ENCODE peak calls at places on chromosomes 3 and 15, in ten cellular contexts. S, Z, Y, T, G, D, O, X, C and H are unnamed samples.
A peak's percentile ranks its signal among the peaks of the same experiment; 100 is the strongest.

GRCh38 chr3:176590722-176591121 is 606.6 kb downstream of the TBL1XR1 start:
- DNase-seq in G (no peak), X (no peak), C (no peak), Z (no peak), D (no peak), O (no peak), T (no peak), Y (no peak), S (peak; percentile 26), H (no peak)

GRCh38 chr3:56086355-56086754 is 381.9 kb downstream of the ERC2 start:
- DNase-seq in Y (no peak), D (no peak), C (peak; percentile 18), G (no peak), Z (peak; percentile 47), S (no peak), T (no peak), O (no peak), X (no peak), H (no peak)

GRCh38 chr15:36110659-36110993 is 468.8 kb upstream of the CDIN1 start:
- DNase-seq in Z (no peak), Y (no peak), S (no peak), T (no peak), G (no peak), O (no peak), D (no peak), C (no peak), X (no peak), H (no peak)

GRCh38 chr3:187746479-187747335 is 1.4 kb upstream of the BCL6 start:
- DNase-seq in C (peak; percentile 65), Y (no peak), X (no peak), O (no peak), Z (peak; percentile 51), T (no peak), G (no peak), S (peak; percentile 21), D (no peak), H (no peak)

GRCh38 chr15:87618203-87618725 is 638.3 kb downstream of the NTRK3 start:
- DNase-seq in D (no peak), C (peak; percentile 64), T (no peak), X (no peak), Z (peak; percentile 47), G (no peak), Y (no peak), S (no peak), O (no peak), H (no peak)

GRCh38 chr3:147343926-147344325 is 62.4 kb downstream of the ZIC4 start:
- DNase-seq in T (no peak), D (no peak), G (no peak), S (no peak), O (no peak), C (no peak), X (no peak), Z (no peak), Y (no peak), H (no peak)

GRCh38 chr3:64022451-64023186 is 675 bp downstream of the PSMD6 start:
- DNase-seq in S (peak; percentile 4), Y (peak; percentile 57), G (peak; percentile 21), X (peak; percentile 47), Z (peak; percentile 29), D (no peak), T (no peak), C (peak; percentile 22), O (no peak), H (peak; percentile 76)

GRCh38 chr3:159904455-159904854 is 84.2 kb upstream of the IL12A start:
- DNase-seq in G (no peak), S (no peak), T (no peak), X (no peak), Y (no peak), D (no peak), Z (no peak), O (no peak), C (no peak), H (no peak)

GRCh38 chr15:31307270-31308184 is 19.1 kb upstream of the KLF13 start:
- DNase-seq in X (no peak), G (no peak), Y (no peak), D (no peak), O (no peak), S (no peak), T (no peak), C (no peak), Z (no peak), H (peak; percentile 67)

GRCh38 chr3:86978111-86978528 is 12.8 kb downstream of the VGLL3 start:
- DNase-seq in Y (peak; percentile 72), C (peak; percentile 55), T (peak; percentile 79), Z (peak; percentile 55), G (no peak), X (no peak), D (peak; percentile 66), O (no peak), S (no peak), H (no peak)

GRCh38 chr3:138127636-138128365 is 4.4 kb downstream of the A4GNT start:
- DNase-seq in C (no peak), Z (no peak), O (no peak), S (no peak), G (no peak), X (no peak), T (no peak), Y (no peak), D (no peak), H (no peak)

GRCh38 chr3:187673012-187673411 is 2.8 kb upstream of the SST start:
- DNase-seq in Z (peak; percentile 3), X (no peak), C (no peak), Y (no peak), D (peak; percentile 22), G (no peak), S (no peak), O (no peak), T (no peak), H (no peak)

GRCh38 chr3:51974277-51974962 is 444 bp upstream of the ABHD14A start:
- DNase-seq in D (no peak), C (peak; percentile 16), O (peak; percentile 46), S (no peak), X (peak; percentile 68), G (no peak), T (no peak), Z (no peak), Y (peak; percentile 70), H (peak; percentile 91)

GRCh38 chr3:17231537-17232261 is 346.9 kb downstream of the PLCL2 start:
- DNase-seq in X (no peak), S (no peak), G (no peak), C (no peak), Y (no peak), D (no peak), O (no peak), Z (no peak), T (no peak), H (no peak)

GRCh38 chr3:184631339-184631965 is 69.9 kb downstream of the EPHB3 start:
- DNase-seq in S (no peak), O (no peak), Z (no peak), C (no peak), G (no peak), Y (no peak), T (no peak), D (peak; percentile 84), X (no peak), H (peak; percentile 51)

GRCh38 chr15:92294759-92295158 is 98.9 kb upstream of the ST8SIA2 start:
- DNase-seq in G (no peak), S (no peak), C (no peak), Z (no peak), X (no peak), Y (no peak), D (no peak), O (no peak), T (no peak), H (no peak)

GRCh38 chr15:82569834-82570233 is 29.6 kb upstream of the RPS17 start:
- DNase-seq in X (no peak), G (no peak), Y (no peak), Z (no peak), O (no peak), T (no peak), C (no peak), S (no peak), D (no peak), H (no peak)

GRCh38 chr3:165339753-165340152 is 143.6 kb upstream of the SLITRK3 start:
- DNase-seq in S (peak; percentile 43), Y (no peak), X (no peak), O (no peak), D (no peak), C (peak; percentile 2), Z (peak; percentile 7), T (no peak), G (no peak), H (no peak)

GRCh38 chr3:30408105-30408557 is 198.3 kb upstream of the TGFBR2 start:
- DNase-seq in G (no peak), S (peak; percentile 93), T (no peak), Z (peak; percentile 47), X (no peak), O (no peak), C (no peak), Y (no peak), D (no peak), H (no peak)
- H3K4me1 ChIP-seq in G (no peaks in the 10 kb centered on the region), S (peaks cover 19% of the 10 kb centered on the region), T (no peaks in the 10 kb centered on the region), Z (no peaks in the 10 kb centered on the region), X (no peaks in the 10 kb centered on the region), O (no peaks in the 10 kb centered on the region), C (no peaks in the 10 kb centered on the region), Y (no peaks in the 10 kb centered on the region), D (no peaks in the 10 kb centered on the region), H (no peaks in the 10 kb centered on the region)

DNA sequence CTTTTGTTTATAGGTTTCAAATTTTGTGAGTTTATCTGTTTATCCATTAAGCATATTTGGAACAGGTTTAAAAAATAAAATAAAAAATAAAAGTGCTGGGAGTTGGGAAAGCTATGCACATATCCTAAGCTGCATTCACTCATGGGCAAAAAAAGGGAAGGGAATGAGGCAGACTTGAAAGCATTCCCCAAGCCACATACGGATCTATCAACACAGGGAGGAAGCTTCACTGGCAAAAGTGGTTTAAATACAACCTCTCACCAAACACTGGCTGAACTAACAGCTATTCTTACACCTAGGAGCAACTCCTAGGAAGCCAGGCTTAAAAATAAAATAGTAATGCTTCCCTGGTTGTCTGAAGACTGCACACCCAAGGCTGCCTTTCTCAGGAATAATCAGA is 101.2 kb downstream of the PCCB start:
- DNase-seq in D (no peak), O (no peak), G (no peak), C (no peak), Y (no peak), Z (peak; percentile 58), T (no peak), S (no peak), X (no peak), H (no peak)
- H3K4me1 ChIP-seq in D (peaks cover 6% of the 10 kb centered on the region), O (no peaks in the 10 kb centered on the region), G (no peaks in the 10 kb centered on the region), C (peaks cover 21% of the 10 kb centered on the region), Y (peaks cover 5% of the 10 kb centered on the region), Z (peaks cover 8% of the 10 kb centered on the region), T (no peaks in the 10 kb centered on the region), S (peaks cover 6% of the 10 kb centered on the region), X (no peaks in the 10 kb centered on the region), H (no peaks in the 10 kb centered on the region)

GRCh38 chr15:64687167-64688085 is 88.0 kb downstream of the RBPMS2 start:
- DNase-seq in O (no peak), T (no peak), D (no peak), Y (no peak), X (peak; percentile 53), S (no peak), G (no peak), Z (no peak), C (no peak), H (peak; percentile 40)
- H3K4me1 ChIP-seq in O (no peaks in the 10 kb centered on the region), T (no peaks in the 10 kb centered on the region), D (no peaks in the 10 kb centered on the region), Y (peaks cover 33% of the 10 kb centered on the region), X (peaks cover 43% of the 10 kb centered on the region), S (no peaks in the 10 kb centered on the region), G (no peaks in the 10 kb centered on the region), Z (no peaks in the 10 kb centered on the region), C (peaks cover 21% of the 10 kb centered on the region), H (peaks cover 96% of the 10 kb centered on the region)

DNA sequence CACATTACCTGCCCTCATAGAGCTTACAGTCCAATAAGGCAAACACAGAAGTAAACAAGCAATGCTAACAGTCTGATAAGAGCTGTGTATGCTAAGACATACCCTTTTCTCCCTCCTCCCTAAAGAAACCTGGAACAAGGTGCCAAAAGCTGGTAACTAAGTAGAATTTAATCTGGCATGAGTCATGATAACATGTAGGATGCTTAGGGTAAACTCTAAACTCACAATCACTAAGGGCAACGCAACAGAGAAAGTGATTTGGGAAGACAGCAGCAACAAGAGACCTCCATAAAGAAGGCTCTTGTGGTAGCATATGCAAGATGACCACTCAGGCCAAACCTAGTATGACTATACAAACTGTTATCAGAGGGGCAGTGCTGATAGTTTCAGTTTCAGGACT is 55.5 kb downstream of the MYO1E start:
- DNase-seq in X (no peak), Y (no peak), S (no peak), Z (peak; percentile 52), D (no peak), T (no peak), G (no peak), C (peak; percentile 17), O (no peak), H (no peak)
- H3K4me1 ChIP-seq in X (peaks cover 10% of the 10 kb centered on the region), Y (peaks cover 32% of the 10 kb centered on the region), S (peaks cover 47% of the 10 kb centered on the region), Z (peaks cover 8% of the 10 kb centered on the region), D (no peaks in the 10 kb centered on the region), T (no peaks in the 10 kb centered on the region), G (no peaks in the 10 kb centered on the region), C (peaks cover 10% of the 10 kb centered on the region), O (peaks cover 46% of the 10 kb centered on the region), H (peaks cover 9% of the 10 kb centered on the region)